ENCODE peak calls at places on chromosomes 11 and 22, in nine cellular contexts. One of them, this sample, is unnamed.

GRCh38 chr11:69014084-69014935 is 1.3 kb upstream of the MRGPRF start:
- DNase-seq in thyroid gland: no peak
- DNase-seq in HTR-8/SVneo: no peak
- DNase-seq in natural killer cell treated with Interleukin-12 subunit alpha and Interleukin-12 subunit beta and Interleukin-15 and Interleukin-18, amount 100 ng/mL, for 72 hours: no peak
- DNase-seq in posterior cingulate gyrus: no peak
- DNase-seq in neural progenitor cell: peak
- DNase-seq in brain pericyte: peak
- DNase-seq in testis: peak
- DNase-seq in stimulated activated CD8-positive, alpha-beta memory T cell treated with anti-CD3 and anti-CD28 coated beads, Interleukin-4, amount 100 ng/mL, for 1 hour: no peak
- DNase-seq in this sample: peak

GRCh38 chr11:120431633-120432032 is 79.9 kb upstream of the GRIK4 start:
- DNase-seq in thyroid gland: no peak
- DNase-seq in HTR-8/SVneo: peak
- DNase-seq in natural killer cell treated with Interleukin-12 subunit alpha and Interleukin-12 subunit beta and Interleukin-15 and Interleukin-18, amount 100 ng/mL, for 72 hours: no peak
- DNase-seq in posterior cingulate gyrus: no peak
- DNase-seq in neural progenitor cell: peak
- DNase-seq in brain pericyte: no peak
- DNase-seq in testis: no peak
- DNase-seq in stimulated activated CD8-positive, alpha-beta memory T cell treated with anti-CD3 and anti-CD28 coated beads, Interleukin-4, amount 100 ng/mL, for 1 hour: no peak
- DNase-seq in this sample: peak

GRCh38 chr11:115384236-115384635 is 120.0 kb downstream of the CADM1 start:
- DNase-seq in thyroid gland: no peak
- DNase-seq in HTR-8/SVneo: no peak
- DNase-seq in natural killer cell treated with Interleukin-12 subunit alpha and Interleukin-12 subunit beta and Interleukin-15 and Interleukin-18, amount 100 ng/mL, for 72 hours: no peak
- DNase-seq in posterior cingulate gyrus: no peak
- DNase-seq in neural progenitor cell: no peak
- DNase-seq in brain pericyte: no peak
- DNase-seq in testis: no peak
- DNase-seq in stimulated activated CD8-positive, alpha-beta memory T cell treated with anti-CD3 and anti-CD28 coated beads, Interleukin-4, amount 100 ng/mL, for 1 hour: no peak
- DNase-seq in this sample: no peak

GRCh38 chr11:201936-202335 is 5.3 kb downstream of the BET1L start:
- DNase-seq in thyroid gland: no peak
- DNase-seq in HTR-8/SVneo: no peak
- DNase-seq in natural killer cell treated with Interleukin-12 subunit alpha and Interleukin-12 subunit beta and Interleukin-15 and Interleukin-18, amount 100 ng/mL, for 72 hours: no peak
- DNase-seq in posterior cingulate gyrus: peak
- DNase-seq in neural progenitor cell: no peak
- DNase-seq in brain pericyte: no peak
- DNase-seq in testis: peak
- DNase-seq in stimulated activated CD8-positive, alpha-beta memory T cell treated with anti-CD3 and anti-CD28 coated beads, Interleukin-4, amount 100 ng/mL, for 1 hour: no peak
- DNase-seq in this sample: no peak

GRCh38 chr11:64755681-64756361 is 4.0 kb downstream of the PYGM start:
- DNase-seq in thyroid gland: no peak
- DNase-seq in HTR-8/SVneo: no peak
- DNase-seq in natural killer cell treated with Interleukin-12 subunit alpha and Interleukin-12 subunit beta and Interleukin-15 and Interleukin-18, amount 100 ng/mL, for 72 hours: peak
- DNase-seq in posterior cingulate gyrus: no peak
- DNase-seq in neural progenitor cell: no peak
- DNase-seq in brain pericyte: no peak
- DNase-seq in testis: no peak
- DNase-seq in stimulated activated CD8-positive, alpha-beta memory T cell treated with anti-CD3 and anti-CD28 coated beads, Interleukin-4, amount 100 ng/mL, for 1 hour: no peak
- DNase-seq in this sample: peak

GRCh38 chr11:64222651-64223000 is 3.4 kb downstream of the TRPT1 start:
- DNase-seq in thyroid gland: no peak
- DNase-seq in HTR-8/SVneo: no peak
- DNase-seq in natural killer cell treated with Interleukin-12 subunit alpha and Interleukin-12 subunit beta and Interleukin-15 and Interleukin-18, amount 100 ng/mL, for 72 hours: no peak
- DNase-seq in posterior cingulate gyrus: no peak
- DNase-seq in neural progenitor cell: no peak
- DNase-seq in brain pericyte: no peak
- DNase-seq in testis: no peak
- DNase-seq in stimulated activated CD8-positive, alpha-beta memory T cell treated with anti-CD3 and anti-CD28 coated beads, Interleukin-4, amount 100 ng/mL, for 1 hour: no peak
- DNase-seq in this sample: no peak

GRCh38 chr22:49406879-49407587 is 420.6 kb downstream of the BRD1 start:
- DNase-seq in thyroid gland: no peak
- DNase-seq in HTR-8/SVneo: no peak
- DNase-seq in natural killer cell treated with Interleukin-12 subunit alpha and Interleukin-12 subunit beta and Interleukin-15 and Interleukin-18, amount 100 ng/mL, for 72 hours: peak
- DNase-seq in posterior cingulate gyrus: peak
- DNase-seq in neural progenitor cell: no peak
- DNase-seq in brain pericyte: no peak
- DNase-seq in testis: no peak
- DNase-seq in stimulated activated CD8-positive, alpha-beta memory T cell treated with anti-CD3 and anti-CD28 coated beads, Interleukin-4, amount 100 ng/mL, for 1 hour: no peak
- DNase-seq in this sample: no peak

GRCh38 chr22:17366830-17367229 is 2.4 kb upstream of the CECR2 start:
- DNase-seq in thyroid gland: no peak
- DNase-seq in HTR-8/SVneo: no peak
- DNase-seq in natural killer cell treated with Interleukin-12 subunit alpha and Interleukin-12 subunit beta and Interleukin-15 and Interleukin-18, amount 100 ng/mL, for 72 hours: no peak
- DNase-seq in posterior cingulate gyrus: no peak
- DNase-seq in neural progenitor cell: peak
- DNase-seq in brain pericyte: no peak
- DNase-seq in testis: peak
- DNase-seq in stimulated activated CD8-positive, alpha-beta memory T cell treated with anti-CD3 and anti-CD28 coated beads, Interleukin-4, amount 100 ng/mL, for 1 hour: no peak
- DNase-seq in this sample: peak

GRCh38 chr11:77340501-77340900 is 39.0 kb upstream of the GDPD4 start:
- DNase-seq in thyroid gland: no peak
- DNase-seq in HTR-8/SVneo: no peak
- DNase-seq in natural killer cell treated with Interleukin-12 subunit alpha and Interleukin-12 subunit beta and Interleukin-15 and Interleukin-18, amount 100 ng/mL, for 72 hours: no peak
- DNase-seq in posterior cingulate gyrus: no peak
- DNase-seq in neural progenitor cell: no peak
- DNase-seq in brain pericyte: no peak
- DNase-seq in testis: no peak
- DNase-seq in stimulated activated CD8-positive, alpha-beta memory T cell treated with anti-CD3 and anti-CD28 coated beads, Interleukin-4, amount 100 ng/mL, for 1 hour: no peak
- DNase-seq in this sample: no peak

GRCh38 chr11:43691332-43691731 is 10.8 kb downstream of the HSD17B12 start:
- DNase-seq in thyroid gland: no peak
- DNase-seq in HTR-8/SVneo: no peak
- DNase-seq in natural killer cell treated with Interleukin-12 subunit alpha and Interleukin-12 subunit beta and Interleukin-15 and Interleukin-18, amount 100 ng/mL, for 72 hours: no peak
- DNase-seq in posterior cingulate gyrus: no peak
- DNase-seq in neural progenitor cell: no peak
- DNase-seq in brain pericyte: no peak
- DNase-seq in testis: no peak
- DNase-seq in stimulated activated CD8-positive, alpha-beta memory T cell treated with anti-CD3 and anti-CD28 coated beads, Interleukin-4, amount 100 ng/mL, for 1 hour: no peak
- DNase-seq in this sample: no peak

GRCh38 chr11:67071420-67072284 is 15.0 kb downstream of the RHOD start:
- DNase-seq in thyroid gland: peak
- DNase-seq in HTR-8/SVneo: no peak
- DNase-seq in natural killer cell treated with Interleukin-12 subunit alpha and Interleukin-12 subunit beta and Interleukin-15 and Interleukin-18, amount 100 ng/mL, for 72 hours: peak
- DNase-seq in posterior cingulate gyrus: peak
- DNase-seq in neural progenitor cell: peak
- DNase-seq in brain pericyte: no peak
- DNase-seq in testis: peak
- DNase-seq in stimulated activated CD8-positive, alpha-beta memory T cell treated with anti-CD3 and anti-CD28 coated beads, Interleukin-4, amount 100 ng/mL, for 1 hour: peak
- DNase-seq in this sample: peak

GRCh38 chr11:126764221-126764620 is 236.3 kb downstream of the KIRREL3 start:
- DNase-seq in thyroid gland: no peak
- DNase-seq in HTR-8/SVneo: no peak
- DNase-seq in natural killer cell treated with Interleukin-12 subunit alpha and Interleukin-12 subunit beta and Interleukin-15 and Interleukin-18, amount 100 ng/mL, for 72 hours: no peak
- DNase-seq in posterior cingulate gyrus: no peak
- DNase-seq in neural progenitor cell: no peak
- DNase-seq in brain pericyte: no peak
- DNase-seq in testis: no peak
- DNase-seq in stimulated activated CD8-positive, alpha-beta memory T cell treated with anti-CD3 and anti-CD28 coated beads, Interleukin-4, amount 100 ng/mL, for 1 hour: no peak
- DNase-seq in this sample: no peak

GRCh38 chr11:76266701-76267100 is 60.4 kb upstream of the WNT11 start:
- DNase-seq in thyroid gland: no peak
- DNase-seq in HTR-8/SVneo: no peak
- DNase-seq in natural killer cell treated with Interleukin-12 subunit alpha and Interleukin-12 subunit beta and Interleukin-15 and Interleukin-18, amount 100 ng/mL, for 72 hours: no peak
- DNase-seq in posterior cingulate gyrus: peak
- DNase-seq in neural progenitor cell: no peak
- DNase-seq in brain pericyte: no peak
- DNase-seq in testis: no peak
- DNase-seq in stimulated activated CD8-positive, alpha-beta memory T cell treated with anti-CD3 and anti-CD28 coated beads, Interleukin-4, amount 100 ng/mL, for 1 hour: no peak
- DNase-seq in this sample: no peak

GRCh38 chr22:22207845-22208564 is 36.6 kb upstream of the VPREB1 start:
- DNase-seq in thyroid gland: peak
- DNase-seq in HTR-8/SVneo: peak
- DNase-seq in natural killer cell treated with Interleukin-12 subunit alpha and Interleukin-12 subunit beta and Interleukin-15 and Interleukin-18, amount 100 ng/mL, for 72 hours: peak
- DNase-seq in posterior cingulate gyrus: no peak
- DNase-seq in neural progenitor cell: peak
- DNase-seq in brain pericyte: no peak
- DNase-seq in testis: peak
- DNase-seq in stimulated activated CD8-positive, alpha-beta memory T cell treated with anti-CD3 and anti-CD28 coated beads, Interleukin-4, amount 100 ng/mL, for 1 hour: peak
- DNase-seq in this sample: peak

GRCh38 chr22:21978564-21979386 is 3.8 kb downstream of the TOP3B start:
- DNase-seq in thyroid gland: no peak
- DNase-seq in HTR-8/SVneo: no peak
- DNase-seq in natural killer cell treated with Interleukin-12 subunit alpha and Interleukin-12 subunit beta and Interleukin-15 and Interleukin-18, amount 100 ng/mL, for 72 hours: peak
- DNase-seq in posterior cingulate gyrus: peak
- DNase-seq in neural progenitor cell: no peak
- DNase-seq in brain pericyte: no peak
- DNase-seq in testis: no peak
- DNase-seq in stimulated activated CD8-positive, alpha-beta memory T cell treated with anti-CD3 and anti-CD28 coated beads, Interleukin-4, amount 100 ng/mL, for 1 hour: no peak
- DNase-seq in this sample: peak

This sample was measured in SK-N-SH.